ENCODE peak calls at places on chromosomes 5 and 9, in six cellular contexts. Q is fibroblast of pulmonary artery, K is PC-3, I is ovary, T is left lung, M is astrocyte of the spinal cord. U is an unnamed sample.
A peak's percentile ranks its signal among the peaks of the same experiment; 100 is the strongest.

GRCh38 chr5:141100243-141100805 is at the start of gene PCDHB3:
- DNase-seq in K (no peak), T (no peak), I (peak; percentile 60), M (peak; percentile 5), Q (peak; percentile 10), U (peak; percentile 15)

GRCh38 chr9:108535526-108535925 is 320.3 kb downstream of the ACTL7B start:
- DNase-seq in Q (peak; percentile 39), I (no peak), M (no peak), T (no peak), K (no peak), U (no peak)

GRCh38 chr9:120331913-120332312 is 248.1 kb downstream of the CDK5RAP2 start:
- DNase-seq in T (no peak), Q (no peak), M (peak; percentile 42), K (no peak), I (no peak), U (peak; percentile 50)

GRCh38 chr9:68711281-68711680 is 6.2 kb downstream of the PIP5K1B start:
- DNase-seq in I (no peak), T (no peak), M (no peak), Q (no peak), K (no peak), U (no peak)

GRCh38 chr9:126790561-126790960 is 14.3 kb upstream of the ZBTB43 start:
- DNase-seq in M (no peak), T (no peak), I (no peak), K (no peak), Q (no peak), U (no peak)

GRCh38 chr5:36209664-36210063 is 32.1 kb downstream of the NADK2 start:
- DNase-seq in T (no peak), I (no peak), K (peak; percentile 67), Q (peak; percentile 8), M (no peak), U (peak; percentile 16)

GRCh38 chr5:58545912-58546311 is 37.0 kb upstream of the RAB3C start:
- DNase-seq in M (no peak), Q (no peak), I (no peak), K (no peak), T (no peak), U (no peak)

GRCh38 chr5:2270467-2270866 is 387.7 kb upstream of the IRX4 start:
- DNase-seq in K (no peak), M (no peak), I (no peak), T (peak; percentile 62), Q (no peak), U (no peak)

GRCh38 chr5:17118631-17119030 is 98.8 kb upstream of the BASP1 start:
- DNase-seq in T (no peak), Q (peak; percentile 97), M (peak; percentile 94), I (no peak), K (peak; percentile 100), U (peak; percentile 83)

GRCh38 chr5:32531885-32532520 is 53.4 kb upstream of the SUB1 start:
- DNase-seq in T (no peak), M (peak; percentile 60), I (no peak), Q (peak; percentile 53), K (peak; percentile 57), U (peak; percentile 45)

GRCh38 chr5:177494356-177495195 is 2.8 kb downstream of the PDLIM7 start:
- DNase-seq in K (peak; percentile 90), Q (peak; percentile 90), I (peak; percentile 82), M (peak; percentile 96), T (peak; percentile 88), U (peak; percentile 92)

GRCh38 chr5:170348069-170348702 is 41.0 kb downstream of the KCNMB1 start:
- DNase-seq in I (no peak), T (no peak), Q (peak; percentile 32), M (no peak), K (no peak), U (no peak)

GRCh38 chr5:180400416-180400815 is 47.3 kb upstream of the GFPT2 start:
- DNase-seq in T (no peak), Q (no peak), I (no peak), K (no peak), M (no peak), U (no peak)

GRCh38 chr9:113578279-113578865 is 114.8 kb downstream of the RGS3 start:
- DNase-seq in M (no peak), Q (no peak), T (peak; percentile 49), K (no peak), I (no peak), U (no peak)

GRCh38 chr5:66209350-66209749 is 65.2 kb downstream of the SREK1 start:
- DNase-seq in T (no peak), Q (no peak), M (no peak), I (no peak), K (peak; percentile 88), U (no peak)

GRCh38 chr9:4832786-4833579 is 40.2 kb downstream of the RCL1 start:
- DNase-seq in K (peak; percentile 96), Q (peak; percentile 99), T (no peak), M (peak; percentile 99), I (no peak), U (peak; percentile 95)

GRCh38 chr9:75979362-75979761 is 88.9 kb downstream of the PCSK5 start:
- DNase-seq in K (no peak), Q (peak; percentile 31), T (no peak), I (no peak), M (no peak), U (no peak)

GRCh38 chr9:15231788-15232635 is 75.0 kb downstream of the TTC39B start:
- DNase-seq in K (peak; percentile 13), M (no peak), I (no peak), T (no peak), Q (peak; percentile 50), U (no peak)

GRCh38 chr9:81083062-81083461 is 606.3 kb downstream of the TLE1 start:
- DNase-seq in Q (peak; percentile 36), I (no peak), K (peak; percentile 37), T (no peak), M (peak; percentile 40), U (no peak)

GRCh38 chr5:147101654-147102053 is 133.2 kb upstream of the STK32A start:
- DNase-seq in M (peak; percentile 27), Q (peak; percentile 1), K (no peak), I (no peak), T (no peak), U (peak; percentile 4)

GRCh38 chr5:14420136-14420808 is 161.3 kb upstream of the OTULINL start:
- DNase-seq in I (no peak), K (no peak), T (no peak), Q (no peak), M (no peak), U (no peak)

GRCh38 chr5:148733601-148734438 is 79.5 kb upstream of the HTR4 start:
- DNase-seq in T (no peak), I (peak; percentile 60), Q (peak; percentile 90), K (peak; percentile 99), M (peak; percentile 88), U (peak; percentile 90)

GRCh38 chr5:44935262-44935661 is 126.5 kb downstream of the MRPS30 start:
- DNase-seq in T (no peak), Q (no peak), M (no peak), K (peak; percentile 42), I (no peak), U (no peak)

GRCh38 chr5:109681763-109682162 is 8.0 kb upstream of the MAN2A1 start:
- DNase-seq in M (no peak), T (no peak), K (peak; percentile 68), I (no peak), Q (no peak), U (no peak)

GRCh38 chr5:9498541-9499497 is 47.1 kb downstream of the SEMA5A start:
- DNase-seq in M (peak; percentile 39), T (no peak), Q (peak; percentile 33), I (no peak), K (peak; percentile 94), U (peak; percentile 20)

GRCh38 chr5:51465165-51465564 is 81.9 kb downstream of the ISL1 start:
- DNase-seq in K (peak; percentile 23), M (peak; percentile 26), I (no peak), T (no peak), Q (no peak), U (no peak)

GRCh38 chr5:137398175-137398574 is 101.0 kb downstream of the SPOCK1 start:
- DNase-seq in Q (no peak), M (no peak), K (no peak), T (no peak), I (no peak), U (no peak)

GRCh38 chr9:72888943-72889342 is 63.9 kb downstream of the ALDH1A1 start:
- DNase-seq in K (no peak), I (no peak), T (no peak), Q (no peak), M (no peak), U (no peak)

DNA sequence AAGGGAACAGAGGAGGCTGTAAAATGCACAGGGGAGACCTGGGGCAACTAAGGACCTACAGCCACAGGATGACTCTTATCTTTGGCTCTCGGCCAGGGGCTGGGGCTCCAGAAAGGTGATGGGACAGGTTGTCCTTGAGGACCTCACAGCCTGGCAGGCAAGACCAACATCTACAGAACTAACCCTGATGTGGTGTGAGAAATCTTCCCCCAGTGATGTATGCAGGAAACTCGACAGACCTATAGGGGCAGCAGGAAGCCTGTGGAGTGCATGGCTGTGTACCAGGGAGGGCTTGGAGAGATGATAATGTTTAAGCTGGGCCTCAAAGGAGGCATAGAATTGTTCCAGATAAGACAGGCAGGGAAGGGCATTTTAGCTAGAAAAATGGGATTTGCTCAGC is 68.4 kb upstream of the SLC25A51 start:
- DNase-seq in M (no peak), I (no peak), T (no peak), Q (peak; percentile 48), K (no peak), U (peak; percentile 56)
- TF ChIP-seq CTCF in M (peak; percentile 37), I (no peak), T (no peak), Q (peak; percentile 41), K (peak; percentile 19), U (peak; percentile 50)

DNA sequence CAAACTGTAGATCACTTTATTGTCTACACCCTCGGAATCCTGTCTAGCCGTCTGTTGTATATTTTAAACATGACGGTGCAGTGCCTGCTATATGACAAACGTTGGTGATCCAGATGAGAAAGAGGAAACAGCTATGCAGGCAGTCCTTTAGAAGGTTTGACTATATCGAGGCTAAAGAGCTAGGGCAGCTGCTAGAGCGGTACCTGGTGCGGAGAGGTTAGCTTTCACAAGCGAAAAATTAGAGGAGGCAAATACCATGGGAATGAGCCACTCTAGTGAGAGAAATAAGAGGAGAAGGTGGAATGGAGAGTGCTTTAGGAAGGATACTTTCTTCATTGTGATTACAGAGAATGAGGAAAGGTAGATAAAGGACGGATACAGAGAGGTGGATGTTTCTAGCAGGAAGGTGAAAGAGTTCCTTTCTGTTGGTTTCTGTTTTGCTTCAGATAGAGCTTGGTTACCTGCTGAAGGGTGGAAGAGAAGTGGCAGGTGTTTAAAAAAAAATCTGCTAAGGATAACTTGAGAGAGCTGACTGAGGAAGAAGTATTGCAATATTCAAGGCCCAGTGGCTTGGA is 973 bp upstream of the FBXL17 start:
- DNase-seq in I (no peak), Q (no peak), M (no peak), T (no peak), K (no peak), U (no peak)
- H3K4me3 ChIP-seq in I (peak overlapping the region; percentile 100), Q (peak overlapping the region; percentile 74), M (peak overlapping the region; percentile 74), T (peak overlapping the region; percentile 96), K (peak overlapping the region; percentile 81), U (peak overlapping the region; percentile 85)

GRCh38 chr9:849431-849830 is 7.9 kb downstream of the DMRT1 start:
- DNase-seq in T (no peak), I (no peak), K (no peak), Q (no peak), M (no peak), U (no peak)
- TF ChIP-seq CTCF in T (no peak), I (no peak), K (no peak), Q (no peak), M (no peak), U (no peak)

DNA sequence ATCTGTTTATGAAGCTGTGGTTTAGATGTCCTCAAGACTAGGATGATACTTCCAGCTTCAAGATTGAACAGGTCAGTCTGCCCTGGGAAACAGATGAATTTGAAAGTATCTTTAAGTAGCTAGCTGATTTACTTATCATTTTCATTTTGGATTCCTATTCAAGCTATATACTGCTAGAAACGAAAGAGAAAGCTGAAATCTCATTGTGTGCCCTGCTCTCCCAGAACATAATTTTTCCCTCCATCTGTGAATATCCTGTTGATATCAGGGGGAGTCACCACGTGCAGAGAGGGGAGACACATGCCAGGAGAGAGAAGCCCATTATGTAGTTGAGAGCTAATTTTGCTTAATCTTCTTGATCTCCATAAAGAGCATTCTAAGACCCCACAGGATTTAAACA is 439.1 kb downstream of the NR2F1-AS1 start:
- DNase-seq in K (no peak), T (no peak), M (no peak), I (no peak), Q (no peak), U (no peak)
- H3K4me3 ChIP-seq in K (no peak overlapping the region), T (no peak overlapping the region), M (no peak overlapping the region), I (no peak overlapping the region), Q (no peak overlapping the region), U (no peak overlapping the region)

U was measured in fibroblast of the aortic adventitia.